ENCODE peak calls at places on chromosomes 6 and 20, in six cellular contexts. One of them, this sample, is unnamed.

GRCh38 chr20:309841-310644 is 12.7 kb downstream of the ZCCHC3 start:
- DNase-seq in stimulated activated CD4-positive, alpha-beta T cell treated with anti-CD3 and anti-CD28 coated beads, Interleukin-2, amount 100 ng/mL, for 48 hours: peak; percentile 78
- DNase-seq in stimulated activated effector memory CD8-positive, alpha-beta T cell treated with anti-CD3 and anti-CD28 coated beads, Interleukin-12 subunit alpha, Interleukin-12 subunit beta, amount 100 ng/mL, for 72 hours: peak; percentile 80
- DNase-seq in NCI-H524 treated with DMSO at 0.1 percent for 48 hours: peak; percentile 98
- DNase-seq in lower leg skin: peak; percentile 99
- DNase-seq in fibroblast of pulmonary artery: peak; percentile 99
- DNase-seq in this sample: peak; percentile 99

GRCh38 chr6:72651191-72651590 is 29.3 kb downstream of the KCNQ5 start:
- DNase-seq in stimulated activated CD4-positive, alpha-beta T cell treated with anti-CD3 and anti-CD28 coated beads, Interleukin-2, amount 100 ng/mL, for 48 hours: no peak
- DNase-seq in stimulated activated effector memory CD8-positive, alpha-beta T cell treated with anti-CD3 and anti-CD28 coated beads, Interleukin-12 subunit alpha, Interleukin-12 subunit beta, amount 100 ng/mL, for 72 hours: no peak
- DNase-seq in NCI-H524 treated with DMSO at 0.1 percent for 48 hours: peak; percentile 69
- DNase-seq in lower leg skin: no peak
- DNase-seq in fibroblast of pulmonary artery: no peak
- DNase-seq in this sample: no peak

GRCh38 chr20:431012-431904 is 23.2 kb downstream of the RBCK1 start:
- DNase-seq in stimulated activated CD4-positive, alpha-beta T cell treated with anti-CD3 and anti-CD28 coated beads, Interleukin-2, amount 100 ng/mL, for 48 hours: no peak
- DNase-seq in stimulated activated effector memory CD8-positive, alpha-beta T cell treated with anti-CD3 and anti-CD28 coated beads, Interleukin-12 subunit alpha, Interleukin-12 subunit beta, amount 100 ng/mL, for 72 hours: no peak
- DNase-seq in NCI-H524 treated with DMSO at 0.1 percent for 48 hours: peak; percentile 23
- DNase-seq in lower leg skin: peak; percentile 85
- DNase-seq in fibroblast of pulmonary artery: peak; percentile 70
- DNase-seq in this sample: no peak

GRCh38 chr6:28743271-28743789 is 180.5 kb downstream of the TRIM27 start:
- DNase-seq in stimulated activated CD4-positive, alpha-beta T cell treated with anti-CD3 and anti-CD28 coated beads, Interleukin-2, amount 100 ng/mL, for 48 hours: no peak
- DNase-seq in stimulated activated effector memory CD8-positive, alpha-beta T cell treated with anti-CD3 and anti-CD28 coated beads, Interleukin-12 subunit alpha, Interleukin-12 subunit beta, amount 100 ng/mL, for 72 hours: no peak
- DNase-seq in NCI-H524 treated with DMSO at 0.1 percent for 48 hours: no peak
- DNase-seq in lower leg skin: no peak
- DNase-seq in fibroblast of pulmonary artery: no peak
- DNase-seq in this sample: no peak

GRCh38 chr6:63740709-63741108 is 105.1 kb downstream of the PHF3 start:
- DNase-seq in stimulated activated CD4-positive, alpha-beta T cell treated with anti-CD3 and anti-CD28 coated beads, Interleukin-2, amount 100 ng/mL, for 48 hours: no peak
- DNase-seq in stimulated activated effector memory CD8-positive, alpha-beta T cell treated with anti-CD3 and anti-CD28 coated beads, Interleukin-12 subunit alpha, Interleukin-12 subunit beta, amount 100 ng/mL, for 72 hours: no peak
- DNase-seq in NCI-H524 treated with DMSO at 0.1 percent for 48 hours: no peak
- DNase-seq in lower leg skin: no peak
- DNase-seq in fibroblast of pulmonary artery: peak; percentile 79
- DNase-seq in this sample: no peak

GRCh38 chr20:61704661-61705060 is 361.0 kb downstream of the TAF4 start:
- DNase-seq in stimulated activated CD4-positive, alpha-beta T cell treated with anti-CD3 and anti-CD28 coated beads, Interleukin-2, amount 100 ng/mL, for 48 hours: no peak
- DNase-seq in stimulated activated effector memory CD8-positive, alpha-beta T cell treated with anti-CD3 and anti-CD28 coated beads, Interleukin-12 subunit alpha, Interleukin-12 subunit beta, amount 100 ng/mL, for 72 hours: no peak
- DNase-seq in NCI-H524 treated with DMSO at 0.1 percent for 48 hours: no peak
- DNase-seq in lower leg skin: no peak
- DNase-seq in fibroblast of pulmonary artery: no peak
- DNase-seq in this sample: no peak

GRCh38 chr6:113539202-113539601 is 317.9 kb upstream of the MARCKS start:
- DNase-seq in stimulated activated CD4-positive, alpha-beta T cell treated with anti-CD3 and anti-CD28 coated beads, Interleukin-2, amount 100 ng/mL, for 48 hours: no peak
- DNase-seq in stimulated activated effector memory CD8-positive, alpha-beta T cell treated with anti-CD3 and anti-CD28 coated beads, Interleukin-12 subunit alpha, Interleukin-12 subunit beta, amount 100 ng/mL, for 72 hours: no peak
- DNase-seq in NCI-H524 treated with DMSO at 0.1 percent for 48 hours: no peak
- DNase-seq in lower leg skin: no peak
- DNase-seq in fibroblast of pulmonary artery: no peak
- DNase-seq in this sample: no peak

GRCh38 chr6:12336121-12336971 is 46.2 kb downstream of the EDN1 start:
- DNase-seq in stimulated activated CD4-positive, alpha-beta T cell treated with anti-CD3 and anti-CD28 coated beads, Interleukin-2, amount 100 ng/mL, for 48 hours: no peak
- DNase-seq in stimulated activated effector memory CD8-positive, alpha-beta T cell treated with anti-CD3 and anti-CD28 coated beads, Interleukin-12 subunit alpha, Interleukin-12 subunit beta, amount 100 ng/mL, for 72 hours: no peak
- DNase-seq in NCI-H524 treated with DMSO at 0.1 percent for 48 hours: no peak
- DNase-seq in lower leg skin: no peak
- DNase-seq in fibroblast of pulmonary artery: no peak
- DNase-seq in this sample: no peak

GRCh38 chr20:63759377-63759901 is 19.9 kb downstream of the SLC2A4RG start:
- DNase-seq in stimulated activated CD4-positive, alpha-beta T cell treated with anti-CD3 and anti-CD28 coated beads, Interleukin-2, amount 100 ng/mL, for 48 hours: no peak
- DNase-seq in stimulated activated effector memory CD8-positive, alpha-beta T cell treated with anti-CD3 and anti-CD28 coated beads, Interleukin-12 subunit alpha, Interleukin-12 subunit beta, amount 100 ng/mL, for 72 hours: no peak
- DNase-seq in NCI-H524 treated with DMSO at 0.1 percent for 48 hours: no peak
- DNase-seq in lower leg skin: no peak
- DNase-seq in fibroblast of pulmonary artery: no peak
- DNase-seq in this sample: no peak

GRCh38 chr6:168131464-168132415 is 52.7 kb upstream of the FRMD1 start:
- DNase-seq in stimulated activated CD4-positive, alpha-beta T cell treated with anti-CD3 and anti-CD28 coated beads, Interleukin-2, amount 100 ng/mL, for 48 hours: no peak
- DNase-seq in stimulated activated effector memory CD8-positive, alpha-beta T cell treated with anti-CD3 and anti-CD28 coated beads, Interleukin-12 subunit alpha, Interleukin-12 subunit beta, amount 100 ng/mL, for 72 hours: no peak
- DNase-seq in NCI-H524 treated with DMSO at 0.1 percent for 48 hours: no peak
- DNase-seq in lower leg skin: peak; percentile 70
- DNase-seq in fibroblast of pulmonary artery: no peak
- DNase-seq in this sample: peak; percentile 73